ENCODE peak calls at places on chromosomes 6 and 20, in eight cellular contexts. K, P, D, O, I, M, V and T are unnamed samples.

GRCh38 chr6:90233994-90234393 is 62.6 kb downstream of the BACH2 start:
- DNase-seq in P (no peak), M (no peak), V (no peak), D (no peak), I (no peak), K (no peak), O (no peak), T (no peak)

GRCh38 chr20:39946946-39947345 is 742.1 kb downstream of the MAFB start:
- DNase-seq in I (no peak), V (no peak), P (no peak), K (no peak), D (no peak), M (no peak), O (no peak), T (no peak)

GRCh38 chr6:31797607-31798006 is 2.1 kb upstream of the VARS1 start:
- DNase-seq in O (no peak), D (no peak), I (no peak), M (no peak), V (no peak), P (no peak), K (no peak), T (no peak)

GRCh38 chr6:14656676-14657075 is 539.1 kb downstream of the CD83 start:
- DNase-seq in K (no peak), O (no peak), D (no peak), V (no peak), P (no peak), I (no peak), M (no peak), T (no peak)

GRCh38 chr6:117919775-117920492 is 12.9 kb downstream of the SLC35F1 start:
- DNase-seq in I (no peak), V (peak), P (peak), K (no peak), O (no peak), D (no peak), M (no peak), T (no peak)

GRCh38 chr20:57133926-57134650 is 132.4 kb downstream of the BMP7 start:
- DNase-seq in V (no peak), D (no peak), O (no peak), K (no peak), P (no peak), I (no peak), M (no peak), T (no peak)

GRCh38 chr6:131867744-131868143 is 59.9 kb downstream of the ENPP1 start:
- DNase-seq in D (no peak), M (no peak), K (no peak), O (no peak), I (no peak), P (no peak), V (no peak), T (peak)

GRCh38 chr20:63839620-63840019 is 8.6 kb upstream of the ZBTB46 start:
- DNase-seq in D (no peak), V (no peak), M (no peak), K (no peak), P (no peak), I (no peak), O (no peak), T (no peak)

GRCh38 chr6:96898241-96898851 is 655 bp upstream of the NDUFAF4 start:
- DNase-seq in D (no peak), I (no peak), M (peak), O (peak), V (peak), P (no peak), K (no peak), T (no peak)

GRCh38 chr6:52507557-52508260 is 69.2 kb downstream of the TRAM2 start:
- DNase-seq in O (peak), K (no peak), M (peak), P (peak), D (no peak), V (no peak), I (no peak), T (no peak)

GRCh38 chr6:169782966-169783760 is 31.7 kb downstream of the ERMARD start:
- DNase-seq in V (no peak), I (no peak), D (no peak), K (no peak), O (no peak), P (no peak), M (no peak), T (no peak)

GRCh38 chr6:8329592-8329991 is 105.8 kb downstream of the SLC35B3 start:
- DNase-seq in D (no peak), K (no peak), V (no peak), O (no peak), M (no peak), I (no peak), P (no peak), T (no peak)

GRCh38 chr6:138109042-138109997 is 2.1 kb upstream of the PERP start:
- DNase-seq in V (peak), D (peak), O (peak), K (peak), M (peak), I (peak), P (peak), T (peak)

GRCh38 chr6:125658125-125658524 is 91.3 kb upstream of the HEY2 start:
- DNase-seq in P (no peak), M (no peak), K (no peak), I (no peak), O (no peak), D (no peak), V (no peak), T (no peak)

GRCh38 chr20:36463212-36464061 is 77.9 kb upstream of the MYL9 start:
- DNase-seq in K (no peak), P (no peak), M (no peak), O (no peak), V (no peak), D (no peak), I (no peak), T (no peak)

GRCh38 chr20:36465109-36466080 is 75.9 kb upstream of the MYL9 start:
- DNase-seq in V (no peak), K (no peak), P (no peak), O (peak), D (peak), I (peak), M (peak), T (peak)

GRCh38 chr6:81241717-81242116 is 510.8 kb downstream of the TENT5A start:
- DNase-seq in M (no peak), I (no peak), O (peak), V (peak), P (no peak), K (no peak), D (peak), T (peak)

GRCh38 chr6:41560440-41561192 is 14.4 kb downstream of the FOXP4 start:
- DNase-seq in O (no peak), M (no peak), P (no peak), V (no peak), D (no peak), I (no peak), K (no peak), T (no peak)

GRCh38 chr20:31560094-31560899 is 44.8 kb upstream of the ID1 start:
- DNase-seq in O (peak), K (no peak), V (peak), I (peak), P (peak), D (peak), M (peak), T (peak)

GRCh38 chr6:85726206-85726605 is 83.5 kb upstream of the SYNCRIP start:
- DNase-seq in K (no peak), D (peak), I (no peak), V (no peak), O (no peak), P (no peak), M (peak), T (no peak)

GRCh38 chr20:64114356-64114971 is 7.1 kb upstream of the NPBWR2 start:
- DNase-seq in O (no peak), K (no peak), I (no peak), M (no peak), P (no peak), D (no peak), V (peak), T (no peak)

GRCh38 chr20:6142348-6142993 is 19.6 kb upstream of the FERMT1 start:
- DNase-seq in M (peak), K (peak), O (peak), D (peak), V (peak), P (peak), I (peak), T (peak)

GRCh38 chr6:163230901-163231300 is 183.6 kb upstream of the QKI start:
- DNase-seq in P (no peak), O (no peak), M (no peak), V (no peak), K (no peak), I (no peak), D (no peak), T (no peak)

GRCh38 chr6:43645613-43645964 is 753 bp downstream of the RSPH9 start:
- DNase-seq in M (no peak), V (no peak), I (no peak), D (no peak), P (no peak), O (no peak), K (no peak), T (no peak)

GRCh38 chr20:8877294-8877693 is 191.6 kb upstream of the PLCB4 start:
- DNase-seq in M (no peak), V (no peak), D (no peak), I (no peak), K (no peak), P (no peak), O (no peak), T (no peak)

GRCh38 chr20:36085686-36086267 is 68.8 kb upstream of the EPB41L1 start:
- DNase-seq in V (no peak), D (peak), P (no peak), O (peak), I (peak), K (no peak), M (peak), T (peak)

GRCh38 chr6:162050579-162050978 is 677.0 kb downstream of the PRKN start:
- DNase-seq in K (no peak), M (no peak), V (no peak), I (no peak), O (no peak), P (no peak), D (no peak), T (no peak)

GRCh38 chr20:35902545-35902941 is 51.8 kb downstream of the SCAND1 start:
- DNase-seq in P (no peak), K (no peak), V (no peak), I (no peak), D (no peak), O (no peak), M (peak), T (no peak)

GRCh38 chr6:162198925-162199324 is 528.6 kb downstream of the PRKN start:
- DNase-seq in I (no peak), O (no peak), V (no peak), M (no peak), D (no peak), P (no peak), K (no peak), T (peak)

GRCh38 chr20:8756410-8756809 is 312.5 kb upstream of the PLCB4 start:
- DNase-seq in P (no peak), K (no peak), O (peak), D (peak), V (no peak), M (peak), I (no peak), T (peak)

GRCh38 chr6:39906318-39906761 is 27.9 kb downstream of the MOCS1 start:
- DNase-seq in M (no peak), K (no peak), V (no peak), O (no peak), I (no peak), D (no peak), P (no peak), T (no peak)

GRCh38 chr6:73382462-73383113 is 12.0 kb upstream of the DDX43 start:
- DNase-seq in K (no peak), I (no peak), O (no peak), D (peak), V (no peak), M (no peak), P (no peak), T (no peak)

GRCh38 chr6:10413850-10414765 is 766 bp downstream of the TFAP2A start:
- DNase-seq in V (no peak), P (no peak), D (no peak), O (peak), M (peak), K (no peak), I (no peak), T (no peak)
- TF ChIP-seq REST in V (no peak), P (no peak), D (no peak), O (no peak), M (no peak), K (no peak), I (no peak), T (no peak)

GRCh38 chr6:155090166-155090565 is 95.1 kb downstream of the TIAM2 start:
- DNase-seq in P (no peak), D (no peak), O (no peak), V (no peak), M (no peak), I (no peak), K (no peak), T (no peak)

GRCh38 chr6:155088856-155089255 is 93.7 kb downstream of the TIAM2 start:
- DNase-seq in V (no peak), K (no peak), M (no peak), O (no peak), D (no peak), I (no peak), P (no peak), T (no peak)

GRCh38 chr6:155084431-155085123 is 89.5 kb downstream of the TIAM2 start:
- DNase-seq in P (no peak), K (no peak), V (no peak), D (no peak), I (no peak), O (no peak), M (no peak), T (peak)

GRCh38 chr6:155089746-155090145 is 94.6 kb downstream of the TIAM2 start:
- DNase-seq in I (no peak), K (no peak), V (no peak), D (no peak), M (no peak), O (no peak), P (no peak), T (no peak)

DNA sequence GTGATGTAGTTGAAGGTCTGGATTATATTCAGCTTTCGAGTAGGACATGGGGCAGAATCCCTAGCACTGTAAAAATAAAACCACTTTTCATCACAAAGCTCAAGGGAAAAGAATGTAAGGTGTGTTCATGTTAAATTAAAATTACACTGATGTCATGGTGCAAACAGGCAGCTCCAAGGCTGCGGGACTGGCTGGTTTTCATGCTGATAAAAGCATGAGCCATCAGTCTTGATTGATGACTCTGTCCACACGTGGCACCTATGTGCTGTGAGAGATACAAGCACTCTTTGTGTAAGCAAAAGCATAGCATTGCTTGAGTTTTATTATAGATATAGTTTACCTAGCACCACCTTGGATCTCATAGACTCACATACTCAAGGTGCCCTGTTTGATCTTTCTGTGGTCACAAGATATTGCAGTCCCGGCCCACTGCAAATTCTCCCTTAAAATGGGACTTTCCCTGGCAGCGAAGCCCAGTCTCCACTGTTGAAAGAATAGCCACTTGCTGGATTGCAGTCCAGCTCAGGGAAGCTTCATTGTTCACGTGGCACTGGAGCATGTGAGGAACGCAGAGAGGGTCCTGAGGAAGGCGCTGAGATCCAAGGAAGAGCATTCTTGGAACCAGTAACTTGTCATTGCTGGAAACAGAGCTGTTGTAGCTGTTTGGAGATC is 90.6 kb downstream of the TIAM2 start:
- DNase-seq in V (no peak), K (no peak), P (no peak), M (peak), O (peak), D (peak), I (no peak), T (peak)
- TF ChIP-seq REST in V (no peak), K (no peak), P (no peak), M (no peak), O (no peak), D (no peak), I (no peak), T (no peak)

GRCh38 chr6:112139052-112139451 is 51.7 kb downstream of the FAM229B start:
- DNase-seq in O (no peak), M (peak), D (no peak), I (no peak), V (no peak), K (no peak), P (no peak), T (no peak)
- TF ChIP-seq REST in O (no peak), M (no peak), D (no peak), I (no peak), V (no peak), K (no peak), P (no peak), T (no peak)

DNA sequence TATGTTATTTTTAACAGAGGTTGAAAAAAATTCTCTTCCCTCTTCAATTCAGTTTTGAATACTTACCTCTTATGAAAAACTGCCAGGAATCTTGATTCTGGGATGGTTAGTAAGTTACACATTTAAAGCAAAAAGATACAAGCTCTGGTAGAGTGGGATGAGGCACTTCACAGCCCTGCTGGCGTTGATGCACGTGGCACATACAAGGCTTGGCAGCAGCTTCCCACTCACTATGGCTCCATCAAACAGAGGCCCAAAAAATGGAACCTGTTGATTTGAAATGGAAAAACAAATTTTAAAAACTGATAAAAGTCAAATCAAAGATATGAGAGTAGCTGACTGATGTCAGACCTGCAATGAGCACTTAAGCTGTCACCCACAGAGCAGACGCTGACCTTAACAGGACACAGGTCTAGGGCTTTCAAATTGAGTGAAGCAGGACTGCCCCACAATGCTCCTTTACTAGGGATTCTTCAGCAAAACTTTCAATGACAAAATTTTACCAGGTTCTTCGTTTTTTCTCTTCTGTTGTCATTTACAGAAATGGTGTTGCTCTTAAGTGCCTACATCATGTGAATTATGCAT is 104.9 kb downstream of the INSM1 start:
- DNase-seq in D (no peak), V (no peak), O (no peak), K (no peak), I (no peak), P (no peak), M (no peak), T (no peak)
- TF ChIP-seq REST in D (no peak), V (no peak), O (no peak), K (no peak), I (no peak), P (no peak), M (no peak), T (no peak)

GRCh38 chr20:58457083-58457680 is 58.0 kb downstream of the APCDD1L start:
- DNase-seq in O (no peak), K (no peak), D (no peak), I (no peak), M (no peak), P (no peak), V (peak), T (no peak)
- TF ChIP-seq REST in O (no peak), K (no peak), D (no peak), I (no peak), M (no peak), P (no peak), V (no peak), T (no peak)

GRCh38 chr20:24950836-24951525 is 1.9 kb downstream of the CST7 start:
- DNase-seq in P (no peak), O (no peak), V (no peak), I (no peak), K (no peak), D (no peak), M (no peak), T (no peak)
- TF ChIP-seq REST in P (no peak), O (no peak), V (no peak), I (no peak), K (no peak), D (no peak), M (no peak), T (no peak)

DNA sequence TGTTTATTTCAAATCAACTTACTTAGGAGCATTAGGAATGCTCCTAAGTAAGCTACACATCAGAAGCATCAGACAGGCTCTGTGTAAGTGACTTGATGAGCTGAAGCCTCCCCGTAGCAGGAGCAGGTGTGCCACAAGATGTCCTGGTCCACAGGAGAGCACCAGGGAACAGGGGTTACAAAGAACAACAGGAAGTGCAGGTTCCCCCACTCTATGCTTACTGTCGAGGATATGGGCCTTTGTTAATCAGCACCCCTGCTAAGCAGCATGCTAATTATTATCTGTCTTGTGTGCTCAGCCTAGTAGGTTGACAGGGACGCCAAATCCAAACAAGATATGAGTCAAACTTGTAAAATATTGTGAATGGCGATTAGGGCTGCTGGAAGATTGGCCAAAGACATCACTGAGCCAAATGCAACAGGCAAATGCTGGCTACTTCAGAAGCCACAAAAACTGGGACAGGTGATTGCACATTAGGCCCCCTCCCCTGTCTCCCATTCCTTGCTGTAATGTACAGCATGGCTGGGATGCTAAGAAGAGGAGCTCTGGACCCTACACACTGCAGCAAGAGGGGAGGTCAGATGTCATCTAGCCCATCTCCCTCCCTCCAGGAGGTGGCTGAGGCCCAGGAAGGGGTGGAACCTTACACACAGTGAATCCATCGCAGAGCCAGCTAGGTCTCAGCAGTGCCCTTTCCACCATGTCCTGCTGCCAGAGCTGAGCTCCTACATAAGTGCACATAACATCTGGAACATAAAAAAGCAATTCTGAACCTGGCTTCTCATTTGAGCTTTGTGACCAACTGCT is 947 bp downstream of the TGM3 start:
- DNase-seq in I (no peak), D (no peak), V (no peak), O (no peak), P (no peak), M (no peak), K (no peak), T (no peak)
- TF ChIP-seq REST in I (no peak), D (no peak), V (no peak), O (no peak), P (no peak), M (no peak), K (no peak), T (no peak)

GRCh38 chr20:50335105-50335504 is 144.5 kb downstream of the CEBPB start:
- DNase-seq in O (peak), P (no peak), M (peak), I (no peak), V (peak), D (peak), K (no peak), T (peak)
- TF ChIP-seq REST in O (no peak), P (no peak), M (no peak), I (no peak), V (no peak), D (no peak), K (no peak), T (no peak)